ENCODE peak calls at places on chromosomes 4 and X, in seven cellular contexts. L is stomach, H is spleen, Y is HCT116, E is uterus, S is heart left ventricle, U is lower leg skin. X is an unnamed sample.
A peak's percentile ranks its signal among the peaks of the same experiment; 100 is the strongest.

GRCh38 chrX:10620121-10620699 is at the start of gene MID1:
- DNase-seq in L (peak; percentile 66), H (peak; percentile 71), Y (peak; percentile 55), E (peak; percentile 72), S (peak; percentile 71), U (peak; percentile 40), X (peak; percentile 48)

GRCh38 chrX:69365349-69365748 is 138.8 kb upstream of the NALF2 start:
- DNase-seq in L (no peak), H (no peak), Y (no peak), E (no peak), S (peak; percentile 39), U (no peak), X (no peak)

GRCh38 chrX:154367474-154368308 is 6.7 kb downstream of the FLNA start:
- DNase-seq in L (no peak), H (no peak), Y (no peak), E (no peak), S (no peak), U (no peak), X (no peak)

GRCh38 chr4:147355849-147356248 is 125.0 kb upstream of the EDNRA start:
- DNase-seq in L (no peak), H (no peak), Y (no peak), E (no peak), S (no peak), U (no peak), X (no peak)

GRCh38 chr4:15162465-15163283 is 160.4 kb downstream of the CPEB2 start:
- DNase-seq in L (no peak), H (no peak), Y (no peak), E (no peak), S (no peak), U (no peak), X (no peak)

GRCh38 chrX:87941841-87942240 is 424.2 kb downstream of the KLHL4 start:
- DNase-seq in L (no peak), H (no peak), Y (no peak), E (no peak), S (no peak), U (no peak), X (no peak)

GRCh38 chrX:54423161-54423888 is 16.9 kb upstream of the TSR2 start:
- DNase-seq in L (no peak), H (no peak), Y (no peak), E (no peak), S (no peak), U (no peak), X (no peak)

GRCh38 chr4:125315571-125316390 is 1.0 kb downstream of the FAT4 start:
- DNase-seq in L (peak; percentile 31), H (peak; percentile 79), Y (no peak), E (peak; percentile 54), S (peak; percentile 66), U (no peak), X (peak; percentile 22)

GRCh38 chr4:87965501-87965975 is 10.0 kb upstream of the SPP1 start:
- DNase-seq in L (no peak), H (peak; percentile 75), Y (no peak), E (no peak), S (no peak), U (no peak), X (no peak)

GRCh38 chrX:534804-535203 is 95.8 kb upstream of the SHOX start:
- DNase-seq in L (no peak), H (no peak), Y (no peak), E (no peak), S (no peak), U (no peak), X (no peak)

GRCh38 chr4:25367004-25367621 is 9.9 kb upstream of the ANAPC4 start:
- DNase-seq in L (no peak), H (no peak), Y (no peak), E (no peak), S (no peak), U (no peak), X (no peak)

GRCh38 chrX:29024813-29025342 is 437.6 kb downstream of the IL1RAPL1 start:
- DNase-seq in L (no peak), H (no peak), Y (no peak), E (no peak), S (no peak), U (no peak), X (no peak)

GRCh38 chrX:82070948-82071347 is 869.0 kb downstream of the SH3BGRL start:
- DNase-seq in L (no peak), H (no peak), Y (no peak), E (no peak), S (no peak), U (no peak), X (no peak)

GRCh38 chrX:128619490-128619889 is 567.3 kb upstream of the ACTRT1 start:
- DNase-seq in L (no peak), H (no peak), Y (no peak), E (no peak), S (no peak), U (no peak), X (no peak)

GRCh38 chrX:15269618-15270521 is at the start of gene ASB9:
- DNase-seq in L (peak; percentile 71), H (no peak), Y (peak; percentile 39), E (no peak), S (peak; percentile 30), U (peak; percentile 19), X (no peak)

GRCh38 chr4:149345424-149345823 is 470.2 kb downstream of the IQCM start:
- DNase-seq in L (no peak), H (no peak), Y (no peak), E (no peak), S (no peak), U (no peak), X (no peak)

GRCh38 chrX:135087867-135088266 is 32.5 kb downstream of the ETDB start:
- DNase-seq in L (no peak), H (no peak), Y (no peak), E (no peak), S (no peak), U (no peak), X (peak; percentile 44)

GRCh38 chr4:906311-907102 is 25.6 kb downstream of the GAK start:
- DNase-seq in L (no peak), H (no peak), Y (no peak), E (no peak), S (no peak), U (no peak), X (no peak)

GRCh38 chrX:38965883-38966282 is 164.6 kb downstream of the MID1IP1 start:
- DNase-seq in L (no peak), H (no peak), Y (no peak), E (no peak), S (no peak), U (no peak), X (no peak)

GRCh38 chr4:153222162-153222789 is 18.0 kb downstream of the TRIM2 start:
- DNase-seq in L (peak; percentile 64), H (no peak), Y (no peak), E (peak; percentile 73), S (peak; percentile 55), U (peak; percentile 48), X (peak; percentile 18)
- TF ChIP-seq POLR2A in L (no peak), H (no peak), Y (no peak), E (peak; percentile 35), S (peak; percentile 47), U (no peak), X (peak; percentile 23)

DNA sequence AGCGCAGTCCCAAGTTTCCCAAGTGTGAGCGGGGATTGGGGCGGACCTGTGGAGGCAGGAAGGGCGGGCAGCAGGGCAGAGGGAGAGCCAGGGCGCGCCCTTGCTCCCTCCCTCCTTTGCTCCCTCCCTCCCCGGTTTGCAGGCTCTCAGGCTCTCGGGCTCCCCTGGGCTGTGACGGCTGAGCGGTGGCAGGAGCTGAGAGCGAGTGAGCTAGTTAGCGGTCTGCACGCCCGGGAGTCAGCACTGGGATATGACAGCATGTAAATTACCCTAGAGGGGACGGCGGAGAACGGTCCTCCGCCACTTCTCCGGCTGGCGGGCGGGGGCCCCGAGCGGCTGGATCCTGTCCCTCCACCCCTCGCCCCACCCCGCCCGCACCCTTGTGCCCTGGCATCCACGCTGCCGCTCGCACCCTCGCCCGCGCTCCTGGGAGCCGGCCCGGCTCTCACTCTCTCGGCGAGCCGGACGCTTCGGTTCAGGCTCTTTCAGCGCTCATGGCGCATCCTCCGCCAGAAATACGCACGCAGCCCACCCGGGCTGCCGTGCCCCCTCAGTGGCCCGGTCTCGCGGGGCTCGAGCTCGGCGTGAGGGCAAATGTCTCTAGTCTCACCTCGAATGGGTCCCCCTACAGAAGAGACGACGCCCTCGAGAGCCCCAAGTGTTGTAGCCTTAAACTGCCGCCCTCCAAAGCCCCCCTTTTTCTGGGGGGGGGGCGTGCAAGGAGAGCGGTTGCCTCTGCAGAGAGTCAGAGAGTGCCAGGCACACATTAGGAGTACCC is at the start of gene TSC22D3:
- DNase-seq in L (peak; percentile 83), H (peak; percentile 87), Y (peak; percentile 29), E (peak; percentile 74), S (peak; percentile 86), U (peak; percentile 76), X (peak; percentile 87)
- TF ChIP-seq POLR2A in L (peak; percentile 12), H (no peak), Y (no peak), E (peak; percentile 59), S (peak; percentile 30), U (no peak), X (peak; percentile 72)

GRCh38 chr4:52057196-52057595 is 6.1 kb downstream of the SPATA18 start:
- DNase-seq in L (no peak), H (no peak), Y (no peak), E (no peak), S (no peak), U (no peak), X (no peak)

GRCh38 chr4:52051213-52051614 is at the start of gene SPATA18:
- DNase-seq in L (peak; percentile 60), H (peak; percentile 64), Y (no peak), E (peak; percentile 43), S (peak; percentile 35), U (no peak), X (peak; percentile 12)

GRCh38 chr4:52052475-52052780 is 1.3 kb downstream of the SPATA18 start:
- DNase-seq in L (no peak), H (no peak), Y (no peak), E (no peak), S (no peak), U (no peak), X (no peak)

GRCh38 chr4:52054254-52054653 is 3.1 kb downstream of the SPATA18 start:
- DNase-seq in L (no peak), H (no peak), Y (no peak), E (no peak), S (no peak), U (no peak), X (no peak)

DNA sequence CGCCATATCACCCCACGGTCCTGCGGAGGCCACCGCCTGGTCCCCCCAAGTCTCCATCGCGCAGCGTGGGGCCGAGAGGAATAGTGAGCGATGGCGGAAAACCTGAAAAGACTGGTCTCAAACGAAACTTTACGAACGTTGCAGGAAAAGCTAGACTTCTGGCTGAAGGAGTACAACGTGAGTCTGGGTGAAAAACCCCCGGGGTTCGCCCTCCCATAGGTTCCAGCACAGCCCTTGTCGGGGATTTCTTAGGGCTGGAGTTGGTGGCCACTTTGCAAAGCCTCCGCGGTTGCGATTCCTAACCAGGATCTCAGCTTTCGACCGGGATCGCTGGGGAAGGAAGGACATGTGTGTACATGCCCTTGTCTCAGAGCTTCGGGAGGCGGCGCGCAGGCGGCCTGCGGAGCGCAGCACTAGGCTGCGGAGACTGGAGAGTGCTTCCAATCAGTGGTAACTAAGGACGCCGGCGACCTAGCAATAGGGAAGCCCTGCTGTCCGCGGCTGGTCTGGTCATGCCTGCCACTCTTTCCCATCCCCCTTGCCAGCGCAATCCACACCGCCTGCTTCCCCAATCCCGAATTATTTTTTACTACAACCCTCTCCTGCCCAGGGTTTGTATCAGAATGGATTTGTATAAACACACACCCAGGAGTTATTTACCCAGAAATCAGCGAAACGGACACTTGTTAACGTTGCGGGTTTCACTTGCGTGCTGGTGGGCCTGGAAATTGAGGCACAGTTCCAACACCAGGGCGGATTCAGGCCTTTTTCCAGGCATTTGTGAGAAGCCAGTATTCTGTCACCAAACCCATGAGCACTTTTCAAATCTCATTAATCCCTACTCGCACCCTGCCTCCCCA is 741 bp downstream of the SPATA18 start:
- DNase-seq in L (peak; percentile 82), H (peak; percentile 80), Y (no peak), E (peak; percentile 68), S (peak; percentile 86), U (peak; percentile 45), X (peak; percentile 52)
- TF ChIP-seq POLR2A in L (no peak), H (no peak), Y (no peak), E (no peak), S (no peak), U (no peak), X (no peak)

GRCh38 chr4:98567611-98568010 is 90.8 kb downstream of the TSPAN5 start:
- DNase-seq in L (no peak), H (no peak), Y (no peak), E (no peak), S (no peak), U (no peak), X (no peak)
- TF ChIP-seq POLR2A in L (no peak), H (no peak), Y (no peak), E (no peak), S (no peak), U (no peak), X (no peak)

X was measured in gastrocnemius medialis.